ENCODE peak calls at places on chromosomes 6 and 20, in five cellular contexts. One of them, this sample, is unnamed.

GRCh38 chr20:37411408-37412306 is 65.7 kb downstream of the SRC start:
- DNase-seq in stomach: no peak
- DNase-seq in ovary: no peak
- DNase-seq in Peyer's patch: no peak
- DNase-seq in spleen: no peak
- DNase-seq in this sample: no peak

GRCh38 chr6:80403365-80403764 is 296.9 kb downstream of the BCKDHB start:
- DNase-seq in stomach: no peak
- DNase-seq in ovary: no peak
- DNase-seq in spleen: no peak
- DNase-seq in Peyer's patch: no peak
- DNase-seq in this sample: no peak

GRCh38 chr6:89952696-89953095 is 58.4 kb downstream of the GJA10 start:
- DNase-seq in spleen: no peak
- DNase-seq in Peyer's patch: peak; percentile 79
- DNase-seq in stomach: no peak
- DNase-seq in ovary: no peak
- DNase-seq in this sample: no peak

GRCh38 chr20:34268851-34269668 is 27.8 kb downstream of the ASIP start:
- DNase-seq in Peyer's patch: peak; percentile 51
- DNase-seq in ovary: peak; percentile 44
- DNase-seq in spleen: peak; percentile 84
- DNase-seq in stomach: peak; percentile 31
- DNase-seq in this sample: no peak

GRCh38 chr20:3796477-3797225 is 541 bp downstream of the CDC25B start:
- DNase-seq in Peyer's patch: no peak
- DNase-seq in stomach: no peak
- DNase-seq in ovary: no peak
- DNase-seq in spleen: peak; percentile 85
- DNase-seq in this sample: no peak

GRCh38 chr6:56708810-56709597 is 66.3 kb upstream of the DST start:
- DNase-seq in Peyer's patch: no peak
- DNase-seq in ovary: no peak
- DNase-seq in stomach: no peak
- DNase-seq in spleen: no peak
- DNase-seq in this sample: no peak

GRCh38 chr6:13992417-13993055 is 67.8 kb downstream of the RNF182 start:
- DNase-seq in ovary: no peak
- DNase-seq in stomach: no peak
- DNase-seq in Peyer's patch: no peak
- DNase-seq in spleen: no peak
- DNase-seq in this sample: no peak

GRCh38 chr6:106381871-106382270 is 21.4 kb downstream of the CRYBG1 start:
- DNase-seq in spleen: no peak
- DNase-seq in stomach: no peak
- DNase-seq in ovary: no peak
- DNase-seq in Peyer's patch: no peak
- DNase-seq in this sample: peak; percentile 61

GRCh38 chr6:74925683-74926082 is 280.2 kb downstream of the COL12A1 start:
- DNase-seq in stomach: no peak
- DNase-seq in Peyer's patch: no peak
- DNase-seq in spleen: no peak
- DNase-seq in ovary: no peak
- DNase-seq in this sample: no peak

GRCh38 chr20:48295445-48295903 is 510.2 kb upstream of the SULF2 start:
- DNase-seq in Peyer's patch: no peak
- DNase-seq in ovary: no peak
- DNase-seq in spleen: no peak
- DNase-seq in stomach: no peak
- DNase-seq in this sample: peak; percentile 43

GRCh38 chr6:88114838-88115237 is 51.3 kb downstream of the CNR1 start:
- DNase-seq in spleen: no peak
- DNase-seq in stomach: no peak
- DNase-seq in ovary: no peak
- DNase-seq in Peyer's patch: no peak
- DNase-seq in this sample: no peak

GRCh38 chr6:85747093-85747492 is 104.4 kb upstream of the SYNCRIP start:
- DNase-seq in spleen: no peak
- DNase-seq in Peyer's patch: no peak
- DNase-seq in ovary: no peak
- DNase-seq in stomach: no peak
- DNase-seq in this sample: no peak

GRCh38 chr20:45061244-45061643 is 39.7 kb downstream of the KCNS1 start:
- DNase-seq in Peyer's patch: no peak
- DNase-seq in ovary: no peak
- DNase-seq in spleen: no peak
- DNase-seq in stomach: no peak
- DNase-seq in this sample: no peak

GRCh38 chr6:113953346-113953745 is 17.6 kb downstream of the HDAC2 start:
- DNase-seq in ovary: no peak
- DNase-seq in spleen: no peak
- DNase-seq in Peyer's patch: no peak
- DNase-seq in stomach: no peak
- DNase-seq in this sample: no peak

GRCh38 chr20:35387334-35387733 is 24.4 kb downstream of the UQCC1 start:
- DNase-seq in spleen: no peak
- DNase-seq in Peyer's patch: no peak
- DNase-seq in ovary: no peak
- DNase-seq in stomach: no peak
- DNase-seq in this sample: no peak

GRCh38 chr20:53827996-53828672 is 234.5 kb upstream of the ZNF217 start:
- DNase-seq in ovary: no peak
- DNase-seq in spleen: no peak
- DNase-seq in Peyer's patch: peak; percentile 1
- DNase-seq in stomach: no peak
- DNase-seq in this sample: no peak

GRCh38 chr6:147711511-147711910 is 203.0 kb downstream of the SAMD5 start:
- DNase-seq in ovary: no peak
- DNase-seq in spleen: no peak
- DNase-seq in Peyer's patch: no peak
- DNase-seq in stomach: no peak
- DNase-seq in this sample: no peak

GRCh38 chr6:74137910-74138309 is 441.9 kb downstream of the CD109 start:
- DNase-seq in ovary: no peak
- DNase-seq in stomach: no peak
- DNase-seq in Peyer's patch: no peak
- DNase-seq in spleen: no peak
- DNase-seq in this sample: no peak

GRCh38 chr20:25553819-25554296 is 31.5 kb downstream of the NINL start:
- DNase-seq in Peyer's patch: no peak
- DNase-seq in spleen: no peak
- DNase-seq in stomach: no peak
- DNase-seq in ovary: peak; percentile 53
- DNase-seq in this sample: no peak

GRCh38 chr6:111471533-111471932 is 11.5 kb downstream of the REV3L start:
- DNase-seq in spleen: no peak
- DNase-seq in stomach: no peak
- DNase-seq in ovary: no peak
- DNase-seq in Peyer's patch: no peak
- DNase-seq in this sample: no peak

GRCh38 chr20:25676164-25676809 is 20.4 kb downstream of the ZNF337 start:
- DNase-seq in stomach: no peak
- DNase-seq in ovary: no peak
- DNase-seq in spleen: no peak
- DNase-seq in Peyer's patch: no peak
- DNase-seq in this sample: no peak

GRCh38 chr6:30725713-30726505 is 5.8 kb downstream of the TUBB start:
- DNase-seq in stomach: no peak
- DNase-seq in ovary: no peak
- DNase-seq in spleen: peak; percentile 47
- DNase-seq in Peyer's patch: no peak
- DNase-seq in this sample: no peak
- H3K4me1 ChIP-seq in stomach: peaks cover 60% of the 10 kb centered on the region
- H3K4me1 ChIP-seq in ovary: no peaks in the 10 kb centered on the region
- H3K4me1 ChIP-seq in spleen: peaks cover 54% of the 10 kb centered on the region
- H3K4me1 ChIP-seq in Peyer's patch: peaks cover 5% of the 10 kb centered on the region
- H3K4me1 ChIP-seq in this sample: peaks cover 3% of the 10 kb centered on the region

GRCh38 chr20:57544838-57545564 is 15.9 kb upstream of the PCK1 start:
- DNase-seq in spleen: no peak
- DNase-seq in ovary: no peak
- DNase-seq in stomach: no peak
- DNase-seq in Peyer's patch: peak; percentile 76
- DNase-seq in this sample: no peak
- TF ChIP-seq POLR2A in spleen: no peak
- TF ChIP-seq POLR2A in ovary: no peak
- TF ChIP-seq POLR2A in stomach: no peak
- TF ChIP-seq POLR2A in Peyer's patch: no peak
- TF ChIP-seq POLR2A in this sample: no peak

DNA sequence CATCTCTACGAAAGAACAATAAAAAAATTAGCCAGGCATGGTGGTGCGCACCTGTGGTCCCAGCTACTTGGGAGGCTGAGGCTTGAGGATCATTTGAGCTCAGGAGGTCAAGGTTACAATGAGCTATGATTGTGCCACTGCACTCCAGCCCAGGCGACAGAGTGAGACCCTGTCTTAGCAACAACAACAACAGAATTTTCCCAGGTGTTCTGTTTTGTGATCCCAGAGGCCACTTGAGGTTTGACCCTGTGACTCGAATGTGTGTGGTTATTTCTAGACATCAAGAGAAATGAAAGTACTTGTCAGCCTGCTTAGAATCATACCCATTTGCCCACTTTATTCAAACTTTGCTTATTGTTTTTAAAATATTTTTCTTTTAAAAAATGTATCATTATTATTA is 117.6 kb upstream of the CLDN20 start:
- DNase-seq in Peyer's patch: no peak
- DNase-seq in ovary: no peak
- DNase-seq in stomach: no peak
- DNase-seq in spleen: no peak
- DNase-seq in this sample: no peak
- H3K4me1 ChIP-seq in Peyer's patch: no peaks in the 10 kb centered on the region
- H3K4me1 ChIP-seq in ovary: peaks cover 1% of the 10 kb centered on the region
- H3K4me1 ChIP-seq in stomach: peaks cover 25% of the 10 kb centered on the region
- H3K4me1 ChIP-seq in spleen: peaks cover 14% of the 10 kb centered on the region
- H3K4me1 ChIP-seq in this sample: no peaks in the 10 kb centered on the region

GRCh38 chr6:43181942-43182860 is at the start of gene CUL9:
- DNase-seq in spleen: peak; percentile 98
- DNase-seq in stomach: peak; percentile 88
- DNase-seq in ovary: peak; percentile 87
- DNase-seq in Peyer's patch: peak; percentile 94
- DNase-seq in this sample: peak; percentile 79
- TF ChIP-seq POLR2A in spleen: peak; percentile 38
- TF ChIP-seq POLR2A in stomach: no peak
- TF ChIP-seq POLR2A in ovary: peak; percentile 33
- TF ChIP-seq POLR2A in Peyer's patch: peak; percentile 57
- TF ChIP-seq POLR2A in this sample: no peak

GRCh38 chr20:57746201-57746600 is 36.4 kb upstream of the PMEPA1 start:
- DNase-seq in ovary: no peak
- DNase-seq in Peyer's patch: no peak
- DNase-seq in spleen: peak; percentile 63
- DNase-seq in stomach: no peak
- DNase-seq in this sample: no peak
- H3K4me1 ChIP-seq in ovary: peaks cover 9% of the 10 kb centered on the region
- H3K4me1 ChIP-seq in Peyer's patch: no peaks in the 10 kb centered on the region
- H3K4me1 ChIP-seq in spleen: peaks cover 42% of the 10 kb centered on the region
- H3K4me1 ChIP-seq in stomach: peaks cover 36% of the 10 kb centered on the region
- H3K4me1 ChIP-seq in this sample: no peaks in the 10 kb centered on the region

GRCh38 chr6:83065511-83066192 is at the start of gene UBE3D:
- DNase-seq in Peyer's patch: peak; percentile 96
- DNase-seq in ovary: peak; percentile 91
- DNase-seq in stomach: peak; percentile 93
- DNase-seq in spleen: peak; percentile 98
- DNase-seq in this sample: peak; percentile 88
- TF ChIP-seq POLR2A in Peyer's patch: peak; percentile 25
- TF ChIP-seq POLR2A in ovary: no peak
- TF ChIP-seq POLR2A in stomach: no peak
- TF ChIP-seq POLR2A in spleen: peak; percentile 23
- TF ChIP-seq POLR2A in this sample: no peak

GRCh38 chr20:1818247-1818840 is 76.9 kb upstream of the SIRPA start:
- DNase-seq in ovary: no peak
- DNase-seq in stomach: no peak
- DNase-seq in Peyer's patch: no peak
- DNase-seq in spleen: no peak
- DNase-seq in this sample: no peak
- H3K4me1 ChIP-seq in ovary: peaks cover 2% of the 10 kb centered on the region
- H3K4me1 ChIP-seq in stomach: peaks cover 32% of the 10 kb centered on the region
- H3K4me1 ChIP-seq in Peyer's patch: no peaks in the 10 kb centered on the region
- H3K4me1 ChIP-seq in spleen: peaks cover 39% of the 10 kb centered on the region
- H3K4me1 ChIP-seq in this sample: peaks cover 14% of the 10 kb centered on the region